ENCODE peak calls at places on chromosome 1, in nine cellular contexts. A is Peyer's patch, W is IMR-90, G is A549, J is vagina, R is GM12891, N is NB4, E is HCT116, B is uterus. L is an unnamed sample.

GRCh38 chr1:53544731-53545515 is 85.7 kb downstream of the DMRTB1 start:
- DNase-seq in E (no peak), N (no peak), B (peak; percentile 2), J (no peak), R (no peak), G (no peak), A (no peak), W (no peak), L (no peak)

GRCh38 chr1:248144513-248145198 is at the start of gene OR2M5:
- DNase-seq in N (no peak), G (no peak), A (no peak), W (no peak), E (no peak), J (no peak), R (no peak), B (no peak), L (no peak)

GRCh38 chr1:111904478-111905218 is 84.8 kb downstream of the KCND3 start:
- DNase-seq in A (no peak), E (no peak), R (no peak), J (no peak), N (no peak), G (no peak), B (no peak), W (peak; percentile 2), L (no peak)

GRCh38 chr1:207868252-207868768 is 42.6 kb downstream of the CD34 start:
- DNase-seq in E (no peak), J (no peak), R (no peak), G (no peak), N (peak; percentile 56), A (peak; percentile 50), W (no peak), B (peak; percentile 53), L (peak; percentile 76)

GRCh38 chr1:241275981-241276380 is 81.0 kb downstream of the RGS7 start:
- DNase-seq in N (no peak), A (no peak), R (no peak), W (no peak), G (no peak), B (no peak), E (no peak), J (no peak), L (no peak)

GRCh38 chr1:201426395-201427310 is 5.1 kb upstream of the TNNI1 start:
- DNase-seq in R (no peak), W (no peak), B (no peak), G (no peak), E (no peak), N (no peak), J (no peak), A (no peak), L (no peak)

GRCh38 chr1:53331446-53332187 is 3.7 kb upstream of the LRP8 start:
- DNase-seq in W (no peak), A (no peak), N (no peak), G (no peak), E (no peak), J (no peak), R (no peak), B (no peak), L (no peak)

GRCh38 chr1:44423706-44424546 is 18.9 kb downstream of the RNF220 start:
- DNase-seq in N (no peak), A (no peak), W (peak; percentile 35), J (no peak), R (no peak), B (peak; percentile 56), E (no peak), G (no peak), L (peak; percentile 34)

GRCh38 chr1:12583484-12583883 is 34.5 kb downstream of the DHRS3 start:
- DNase-seq in B (no peak), W (no peak), N (no peak), A (no peak), G (no peak), J (no peak), R (no peak), E (no peak), L (no peak)

GRCh38 chr1:12584900-12585525 is 33.0 kb downstream of the DHRS3 start:
- DNase-seq in R (no peak), J (no peak), B (no peak), G (no peak), N (no peak), E (no peak), A (no peak), W (no peak), L (no peak)

GRCh38 chr1:12581179-12581578 is 36.8 kb downstream of the DHRS3 start:
- DNase-seq in G (no peak), W (no peak), J (no peak), N (no peak), R (no peak), A (no peak), B (no peak), E (no peak), L (no peak)

GRCh38 chr1:12580054-12580887 is 37.7 kb downstream of the DHRS3 start:
- DNase-seq in W (peak; percentile 51), J (no peak), N (no peak), A (no peak), R (no peak), E (no peak), B (no peak), G (no peak), L (no peak)

DNA sequence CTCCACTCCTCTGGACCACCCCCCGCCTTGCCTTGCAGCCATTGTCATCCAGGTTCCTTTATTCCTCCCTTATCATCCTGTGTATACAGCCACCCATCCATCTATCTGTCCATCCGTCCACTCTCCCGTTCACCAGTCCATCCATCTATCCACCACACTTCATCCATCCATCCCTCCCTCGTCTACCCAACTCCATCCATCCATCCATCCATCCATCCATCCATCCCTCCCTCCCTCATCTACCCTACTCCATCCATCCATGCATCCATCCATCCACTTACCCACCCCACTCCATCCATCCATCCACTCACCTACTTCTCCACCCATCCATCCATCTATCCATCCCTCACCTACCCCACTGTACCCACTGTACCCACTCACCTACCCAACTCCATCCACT is 35.4 kb downstream of the DHRS3 start:
- DNase-seq in E (no peak), R (no peak), A (no peak), J (no peak), B (no peak), W (no peak), N (no peak), G (no peak), L (no peak)
- TF ChIP-seq POLR2A in E (no peak), R (no peak), A (no peak), J (no peak), B (no peak), W (no peak), N (no peak), G (no peak), L (no peak)

DNA sequence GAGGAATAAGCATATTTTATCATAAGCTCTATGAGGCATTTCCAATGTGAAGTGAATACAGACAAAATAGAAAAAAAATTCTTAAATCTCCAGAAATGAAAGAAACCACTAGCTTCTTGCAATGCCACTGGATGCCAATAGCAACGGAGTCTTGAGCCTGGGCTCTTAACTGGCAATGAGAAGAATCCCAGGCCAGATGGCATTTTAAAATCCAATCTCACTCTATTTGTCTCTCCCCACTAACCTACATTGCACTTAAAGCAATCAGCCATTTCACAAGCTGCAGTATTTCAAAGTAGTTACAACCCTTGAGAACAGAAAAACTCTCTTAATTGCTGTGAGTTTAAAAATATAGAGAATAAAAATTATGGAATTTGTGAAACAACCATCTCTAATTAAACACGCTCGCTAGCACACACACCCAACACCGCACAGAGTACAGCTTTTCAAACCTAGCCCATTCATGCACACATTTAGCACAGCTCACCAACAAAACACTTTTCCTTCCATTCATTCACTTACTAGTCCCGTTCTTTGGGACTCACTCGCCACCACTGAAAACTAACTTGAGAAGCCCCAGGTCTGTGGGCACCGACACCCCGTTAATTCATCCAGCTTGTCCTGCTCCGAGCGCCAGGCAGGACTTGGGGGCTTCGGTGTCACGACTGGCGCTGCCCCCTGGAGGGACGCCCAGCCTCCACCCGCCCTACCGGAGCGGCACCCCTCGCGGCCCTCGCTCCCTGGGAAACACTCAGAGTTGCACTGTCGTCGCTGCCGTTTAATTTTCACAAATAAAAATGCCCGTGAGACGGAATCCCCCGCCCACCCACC is 1.1 kb downstream of the DDAH1 start:
- DNase-seq in J (no peak), G (no peak), A (no peak), E (no peak), W (no peak), B (no peak), N (no peak), R (no peak), L (no peak)
- TF ChIP-seq POLR2A in J (no peak), G (no peak), A (no peak), E (no peak), W (no peak), B (no peak), N (no peak), R (no peak), L (no peak)

GRCh38 chr1:35882586-35882944 is 444 bp upstream of the AGO1 start:
- DNase-seq in R (no peak), W (no peak), N (no peak), E (no peak), G (no peak), B (no peak), A (no peak), J (no peak), L (peak; percentile 49)

GRCh38 chr1:35883681-35884155 is 709 bp downstream of the AGO1 start:
- DNase-seq in R (peak; percentile 36), E (no peak), B (peak; percentile 41), W (peak; percentile 16), G (peak; percentile 16), A (peak; percentile 45), J (no peak), N (peak; percentile 43), L (peak; percentile 45)

GRCh38 chr1:35884934-35885333 is 1.9 kb downstream of the AGO1 start:
- DNase-seq in J (no peak), N (peak; percentile 23), E (no peak), B (no peak), W (no peak), R (no peak), A (no peak), G (no peak), L (peak; percentile 10)

GRCh38 chr1:35881850-35882273 is 1.1 kb upstream of the AGO1 start:
- DNase-seq in A (no peak), E (no peak), W (peak; percentile 7), B (no peak), J (no peak), N (no peak), G (no peak), R (no peak), L (peak; percentile 56)

DNA sequence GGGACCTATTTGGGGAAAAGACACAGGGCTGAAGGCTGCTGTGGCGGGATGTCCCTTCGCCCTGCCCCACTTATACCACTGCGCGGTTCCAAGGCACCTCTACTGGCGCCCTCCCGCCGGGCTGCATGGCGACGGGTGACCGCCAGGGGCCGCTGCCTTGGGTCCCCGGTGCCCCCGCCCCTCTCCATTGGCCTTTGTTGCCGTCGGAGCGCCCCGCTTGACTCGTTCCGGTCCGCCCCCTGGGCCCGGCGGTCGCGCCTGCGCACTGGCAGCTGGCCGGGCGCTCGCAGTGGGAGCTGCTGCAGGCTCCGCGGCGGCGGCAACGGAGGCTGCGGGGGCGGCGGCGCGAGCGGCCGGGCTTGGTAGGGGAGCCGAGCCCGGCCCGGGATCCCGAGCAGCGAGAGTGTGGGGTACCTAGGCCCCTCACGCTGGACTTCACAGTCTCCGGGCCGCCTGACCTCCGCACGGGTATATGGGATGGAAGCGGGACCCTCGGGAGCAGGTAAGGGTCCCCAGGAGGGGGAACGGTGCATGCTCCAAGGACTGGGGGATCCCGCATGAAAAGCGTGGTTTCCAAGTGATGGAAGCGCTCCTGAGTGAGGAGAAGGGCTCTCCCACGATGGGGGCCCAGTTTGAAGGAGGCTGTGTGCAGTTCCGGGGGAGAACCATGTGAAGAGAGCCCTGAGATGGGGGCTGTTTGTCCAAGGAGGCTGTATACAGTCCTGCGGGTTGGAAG is at the start of gene AGO1:
- DNase-seq in J (no peak), A (peak; percentile 92), E (peak; percentile 82), W (peak; percentile 89), B (peak; percentile 93), R (peak; percentile 99), G (peak; percentile 90), N (peak; percentile 95), L (peak; percentile 96)
- TF ChIP-seq POLR2A in J (no peak), A (peak; percentile 92), E (peak; percentile 76), W (no peak), B (peak; percentile 89), R (peak; percentile 24), G (peak; percentile 74), N (peak; percentile 83), L (peak; percentile 57)

DNA sequence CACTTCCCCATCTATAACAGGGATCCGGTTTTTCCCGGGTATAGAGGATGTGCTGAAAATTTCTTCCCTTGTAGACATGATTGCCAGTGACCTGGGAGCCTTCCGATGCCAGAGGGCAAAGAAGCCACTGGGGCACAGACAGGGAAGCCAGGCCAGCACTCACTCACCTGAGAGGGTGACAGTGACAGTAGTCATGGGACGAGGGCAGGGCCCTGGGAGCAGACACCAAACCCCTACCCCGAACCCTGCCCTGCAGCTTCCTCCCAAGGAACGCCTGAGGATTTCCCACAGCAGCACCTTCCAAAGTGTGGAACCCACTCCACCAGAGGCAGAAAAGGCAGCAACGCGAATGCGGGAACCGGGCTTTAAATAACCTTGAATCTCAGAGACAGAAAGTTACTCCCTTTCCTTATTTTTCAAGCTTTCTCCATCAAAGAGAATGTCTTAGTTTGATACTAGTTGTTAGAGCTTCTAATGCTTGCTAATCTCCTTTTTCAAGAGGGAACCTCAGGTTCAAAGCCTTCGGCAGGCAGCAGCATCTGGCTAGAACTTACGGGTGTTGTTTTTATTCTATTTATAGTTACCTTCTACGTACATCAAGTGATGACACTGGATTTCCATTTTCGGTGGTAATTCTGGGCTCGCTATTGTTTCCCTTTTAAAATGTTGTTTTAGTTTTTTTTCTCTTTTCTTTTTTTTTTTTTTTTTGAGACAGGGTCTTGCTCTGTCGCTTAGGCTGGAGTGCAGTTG is 2.8 kb downstream of the DDOST start:
- DNase-seq in W (no peak), B (no peak), A (no peak), J (no peak), E (no peak), G (no peak), N (no peak), R (no peak), L (no peak)
- TF ChIP-seq POLR2A in W (no peak), B (no peak), A (no peak), J (no peak), E (no peak), G (no peak), N (no peak), R (no peak), L (no peak)

L was measured in erythroblast.